ENCODE peak calls at places on chromosomes 11 and 22, in five cellular contexts. H is GM12878, N is K562, A is HepG2, C is H1. J is an unnamed sample.

GRCh38 chr11:11456896-11457295 is 103.8 kb upstream of the CSNK2A3 start:
- DNase-seq in H (no peak), N (no peak), A (no peak), C (no peak), J (no peak)

GRCh38 chr11:103875855-103876510 is 160.5 kb upstream of the DDI1 start:
- DNase-seq in H (no peak), N (no peak), A (no peak), C (no peak), J (no peak)

GRCh38 chr22:44572414-44573207 is 74.6 kb upstream of the RTL6 start:
- DNase-seq in H (no peak), N (no peak), A (no peak), C (no peak), J (no peak)

GRCh38 chr11:45436966-45437365 is 150.8 kb upstream of the SYT13 start:
- DNase-seq in H (no peak), N (no peak), A (no peak), C (no peak), J (no peak)

GRCh38 chr22:33803371-33803770 is 116.9 kb downstream of the LARGE1 start:
- DNase-seq in H (no peak), N (no peak), A (no peak), C (no peak), J (no peak)

GRCh38 chr11:66080055-66080817 is 10.2 kb downstream of the PACS1 start:
- DNase-seq in H (no peak), N (peak), A (peak), C (no peak), J (no peak)

GRCh38 chr22:25759825-25760231 is 17.8 kb downstream of the MYO18B start:
- DNase-seq in H (no peak), N (no peak), A (peak), C (no peak), J (no peak)

GRCh38 chr22:47355388-47355725 is 592.9 kb downstream of the TBC1D22A start:
- DNase-seq in H (no peak), N (no peak), A (no peak), C (no peak), J (no peak)

GRCh38 chr11:132540586-132540985 is 991.7 kb downstream of the OPCML start:
- DNase-seq in H (no peak), N (no peak), A (no peak), C (no peak), J (no peak)

GRCh38 chr11:41201156-41201555 is 258.3 kb downstream of the LRRC4C start:
- DNase-seq in H (no peak), N (peak), A (peak), C (peak), J (peak)

GRCh38 chr22:27804016-27804415 is 2.5 kb upstream of the MN1 start:
- DNase-seq in H (no peak), N (no peak), A (no peak), C (no peak), J (no peak)

GRCh38 chr11:132346558-132347148 is 976.2 kb downstream of the NTM start:
- DNase-seq in H (no peak), N (no peak), A (no peak), C (no peak), J (no peak)

GRCh38 chr11:19952101-19952605 is 208.1 kb downstream of the DBX1 start:
- DNase-seq in H (no peak), N (no peak), A (peak), C (no peak), J (peak)

GRCh38 chr22:38135133-38135706 is 24.7 kb upstream of the BAIAP2L2 start:
- DNase-seq in H (no peak), N (no peak), A (no peak), C (no peak), J (no peak)

GRCh38 chr11:60992842-60993409 is 21.4 kb downstream of the CD6 start:
- DNase-seq in H (no peak), N (no peak), A (no peak), C (no peak), J (no peak)

GRCh38 chr11:117950999-117951961 is 22.1 kb upstream of the TMPRSS13 start:
- DNase-seq in H (no peak), N (no peak), A (no peak), C (peak), J (no peak)

GRCh38 chr11:1125803-1126202 is 31.9 kb upstream of the MUC5AC start:
- DNase-seq in H (no peak), N (no peak), A (no peak), C (no peak), J (no peak)

GRCh38 chr11:126607374-126607773 is 251.9 kb downstream of the ST3GAL4 start:
- DNase-seq in H (no peak), N (peak), A (peak), C (peak), J (peak)

GRCh38 chr11:73233211-73233610 is 15.1 kb downstream of the P2RY2 start:
- DNase-seq in H (no peak), N (no peak), A (no peak), C (no peak), J (peak)

GRCh38 chr11:123428221-123428631 is 1.8 kb upstream of the GRAMD1B start:
- DNase-seq in H (no peak), N (no peak), A (no peak), C (no peak), J (no peak)

GRCh38 chr11:96228472-96228871 is 114.5 kb downstream of the MAML2 start:
- DNase-seq in H (no peak), N (no peak), A (peak), C (no peak), J (no peak)

GRCh38 chr11:96229354-96229973 is 113.5 kb downstream of the MAML2 start:
- DNase-seq in H (no peak), N (no peak), A (no peak), C (no peak), J (no peak)

GRCh38 chr11:96227244-96227643 is 115.8 kb downstream of the MAML2 start:
- DNase-seq in H (no peak), N (no peak), A (no peak), C (no peak), J (no peak)

GRCh38 chr11:96230686-96231085 is 112.3 kb downstream of the MAML2 start:
- DNase-seq in H (no peak), N (no peak), A (no peak), C (no peak), J (no peak)

DNA sequence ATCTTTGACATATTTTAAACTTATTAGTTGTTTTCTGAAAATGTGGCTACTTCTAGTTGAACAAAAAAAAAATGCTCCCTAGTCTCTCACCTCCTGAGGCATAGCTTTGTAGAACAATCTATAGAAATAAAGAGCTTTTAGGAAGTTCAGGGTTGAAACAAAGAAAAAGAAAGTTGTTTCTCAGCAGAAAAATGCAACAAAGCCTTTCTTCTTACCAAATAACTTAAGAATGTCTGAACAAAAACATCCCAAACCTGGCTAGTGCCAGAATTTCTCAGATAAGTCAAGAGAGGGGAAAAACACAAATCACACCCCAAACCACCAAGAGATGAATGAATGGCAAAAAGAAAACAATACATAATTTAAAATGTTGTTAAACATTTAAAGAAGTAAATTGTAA is 114.1 kb downstream of the MAML2 start:
- DNase-seq in H (no peak), N (no peak), A (no peak), C (no peak), J (no peak)
- H3K9ac ChIP-seq in H (no peak), N (no peak), A (no peak), C (no peak), J (peak)

GRCh38 chr22:30239421-30240405 is 6.8 kb downstream of the LIF start:
- DNase-seq in H (no peak), N (no peak), A (no peak), C (no peak), J (no peak)
- TF ChIP-seq JUND in H (no peak), N (no peak), A (no peak), C (no peak), J (no peak)

DNA sequence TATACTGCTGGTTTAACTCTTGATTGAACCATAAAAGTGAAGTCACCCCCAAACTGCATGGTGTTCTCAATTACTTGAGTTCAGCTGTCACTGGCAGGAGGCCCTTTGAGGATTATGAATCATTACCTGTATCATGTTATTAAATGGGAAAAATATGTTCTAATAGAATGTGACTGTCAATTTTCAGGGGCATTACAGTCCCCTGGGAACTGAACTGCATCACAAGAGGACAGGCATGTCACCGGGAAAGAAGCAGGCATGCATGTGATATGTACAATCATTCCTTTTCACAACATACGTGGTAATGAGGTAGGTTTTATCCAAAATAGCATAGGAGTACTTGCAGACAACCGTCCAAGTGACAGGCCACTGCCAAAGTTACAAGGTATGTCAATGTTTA is 165.9 kb downstream of the MAML2 start:
- DNase-seq in H (no peak), N (no peak), A (no peak), C (no peak), J (no peak)
- TF ChIP-seq EP300 in H (no peak), N (no peak), A (no peak), C (no peak), J (no peak)

GRCh38 chr11:30581646-30582045 is 4.5 kb downstream of the MPPED2 start:
- DNase-seq in H (no peak), N (no peak), A (no peak), C (no peak), J (no peak)

GRCh38 chr11:30583505-30584280 is 2.5 kb downstream of the MPPED2 start:
- DNase-seq in H (no peak), N (no peak), A (no peak), C (peak), J (peak)

GRCh38 chr11:30585067-30585891 is 874 bp downstream of the MPPED2 start:
- DNase-seq in H (no peak), N (no peak), A (no peak), C (peak), J (peak)

GRCh38 chr11:30585892-30586250 is 282 bp downstream of the MPPED2 start:
- DNase-seq in H (no peak), N (no peak), A (no peak), C (no peak), J (peak)

DNA sequence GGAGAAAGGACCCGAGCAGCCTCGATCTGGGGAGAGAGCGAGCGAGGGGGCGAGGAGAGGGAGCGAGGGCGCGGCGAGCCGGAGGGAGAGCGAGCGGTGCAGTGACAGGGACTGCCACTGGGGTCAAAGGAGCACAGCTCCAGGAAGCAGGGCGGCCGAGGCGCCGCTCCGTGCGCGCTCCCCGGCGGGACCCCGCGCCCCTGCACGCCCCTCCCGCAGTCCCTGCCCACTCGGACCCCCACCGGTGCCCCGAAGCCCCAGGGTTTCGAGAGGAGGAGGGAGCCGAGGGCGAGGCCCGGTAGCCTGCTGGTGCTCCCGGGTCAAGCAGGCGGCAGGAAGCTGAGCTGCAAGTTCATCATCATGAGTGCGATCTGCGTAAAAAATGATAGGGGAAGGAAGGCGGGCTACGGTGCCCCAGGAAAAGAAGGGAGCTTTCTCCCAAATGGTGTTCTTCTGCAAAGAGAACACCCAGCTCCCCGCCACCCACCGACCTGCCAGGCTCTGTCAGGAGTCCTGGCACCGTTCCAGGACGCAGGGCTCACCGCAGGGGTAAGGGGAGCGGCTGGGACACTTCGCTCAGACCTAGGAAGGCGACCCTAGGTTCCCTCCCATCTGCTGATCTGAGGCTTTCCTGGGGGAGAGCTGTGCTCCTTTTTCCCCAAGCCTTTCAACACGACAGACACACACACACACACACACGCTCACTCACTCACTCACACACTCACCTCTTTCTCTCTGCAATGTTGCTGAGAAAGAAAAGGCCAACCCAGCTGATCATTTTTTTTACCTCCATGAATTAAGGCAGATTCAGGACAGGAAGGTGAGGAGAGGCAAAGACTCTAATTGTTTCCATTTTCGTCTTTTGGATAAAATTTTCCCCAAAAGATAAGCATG is at the start of gene MPPED2:
- DNase-seq in H (no peak), N (peak), A (no peak), C (peak), J (peak)
- H3K9ac ChIP-seq in H (no peak), N (no peak), A (no peak), C (peak), J (no peak)

GRCh38 chr22:48501231-48501750 is 1326.4 kb downstream of the BRD1 start:
- DNase-seq in H (no peak), N (no peak), A (no peak), C (no peak), J (no peak)

GRCh38 chr22:48503035-48503625 is 1324.5 kb downstream of the BRD1 start:
- DNase-seq in H (no peak), N (no peak), A (no peak), C (no peak), J (no peak)

GRCh38 chr22:48505891-48506290 is 1321.8 kb downstream of the BRD1 start:
- DNase-seq in H (no peak), N (no peak), A (no peak), C (no peak), J (no peak)

GRCh38 chr22:48504519-48505140 is 1323.0 kb downstream of the BRD1 start:
- DNase-seq in H (no peak), N (no peak), A (no peak), C (no peak), J (no peak)

DNA sequence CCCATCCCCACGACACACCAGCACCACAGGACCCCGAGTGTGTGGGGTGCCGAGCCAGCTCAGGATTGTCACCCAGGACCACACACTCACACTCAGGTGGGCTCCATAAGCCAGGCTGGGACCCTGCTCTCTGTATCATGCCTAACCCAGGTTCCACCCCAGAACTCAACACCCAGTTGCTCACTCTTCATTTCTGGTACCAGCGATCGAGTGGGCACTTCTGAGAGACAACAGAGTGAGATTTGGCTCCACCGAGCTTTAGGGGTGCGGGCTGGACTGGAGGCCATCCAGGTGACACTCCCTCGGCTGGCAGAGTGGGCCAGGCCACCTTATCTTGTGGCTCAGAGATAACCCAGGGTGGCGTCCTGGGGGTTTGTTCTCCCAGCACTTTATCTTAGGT is 1323.8 kb downstream of the BRD1 start:
- DNase-seq in H (no peak), N (no peak), A (no peak), C (no peak), J (no peak)
- TF ChIP-seq JUND in H (no peak), N (no peak), A (no peak), C (no peak), J (no peak)

DNA sequence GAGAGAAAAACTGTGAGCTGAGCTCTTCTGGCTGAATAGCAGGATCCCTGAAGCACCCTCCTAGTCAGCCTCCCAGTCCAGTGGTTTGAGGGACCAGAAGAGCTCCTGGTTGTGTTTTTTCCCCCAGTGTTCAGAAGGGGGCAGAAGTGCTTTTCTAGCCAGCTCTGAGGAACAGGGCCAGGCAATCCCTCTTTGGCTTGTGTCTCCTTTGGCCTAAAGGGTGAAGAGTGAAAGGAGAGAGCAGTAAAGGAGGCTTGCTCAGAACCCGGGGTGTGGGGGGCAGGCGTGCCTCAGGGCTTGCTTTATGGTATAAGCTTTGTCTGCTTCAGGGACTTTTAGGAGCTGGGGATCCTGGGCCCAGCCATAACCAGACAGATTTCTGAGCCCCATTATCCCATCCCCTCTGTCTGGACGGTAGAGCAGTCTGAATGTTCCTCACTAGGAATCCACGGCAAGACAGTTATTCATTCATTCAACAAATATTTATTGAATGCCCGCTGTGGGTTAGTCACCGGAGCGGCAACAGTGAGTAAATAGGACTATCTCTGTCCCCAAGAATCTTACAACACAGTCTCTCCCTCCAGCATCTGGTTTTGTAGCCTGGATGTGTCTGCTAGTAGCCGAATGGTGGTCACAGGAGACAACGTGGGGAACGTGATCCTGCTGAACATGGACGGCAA is 14.5 kb downstream of the ACP2 start:
- DNase-seq in H (no peak), N (peak), A (peak), C (no peak), J (peak)
- TF ChIP-seq EP300 in H (no peak), N (no peak), A (no peak), C (no peak), J (no peak)

GRCh38 chr11:96303980-96304379 is 39.0 kb downstream of the MAML2 start:
- DNase-seq in H (no peak), N (no peak), A (no peak), C (no peak), J (no peak)

GRCh38 chr11:96306933-96307747 is 35.9 kb downstream of the MAML2 start:
- DNase-seq in H (no peak), N (peak), A (peak), C (no peak), J (peak)

GRCh38 chr11:96307748-96308133 is 35.3 kb downstream of the MAML2 start:
- DNase-seq in H (no peak), N (no peak), A (no peak), C (no peak), J (no peak)

GRCh38 chr11:96309001-96309642 is 33.9 kb downstream of the MAML2 start:
- DNase-seq in H (no peak), N (no peak), A (no peak), C (no peak), J (no peak)

DNA sequence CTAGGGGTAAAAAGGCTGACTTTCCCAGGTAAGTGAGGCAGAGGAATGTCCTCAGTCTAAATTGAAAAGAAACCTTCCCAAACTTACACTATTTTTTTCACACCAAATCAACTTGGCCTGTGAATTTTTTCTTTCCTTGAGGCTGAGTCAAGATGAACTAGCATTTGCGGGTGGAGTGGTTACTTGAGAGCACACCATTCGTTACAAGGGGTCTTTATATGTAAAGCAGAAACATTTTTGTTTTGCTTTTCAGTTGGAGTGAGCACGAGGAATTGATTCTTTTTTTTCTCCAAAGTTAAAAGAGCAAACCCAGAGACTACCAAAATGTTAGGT is 36.4 kb downstream of the MAML2 start:
- DNase-seq in H (no peak), N (no peak), A (no peak), C (no peak), J (no peak)
- H3K9ac ChIP-seq in H (no peak), N (no peak), A (no peak), C (no peak), J (peak)

J was measured in SK-N-SH.